ENCODE peak calls at places on chromosomes 5 and 9, in eight cellular contexts. O, M, V, X, U, H, C and W are unnamed samples.

GRCh38 chr9:4921449-4921848 is 63.6 kb upstream of the JAK2 start:
- DNase-seq in O (no peak), M (no peak), V (no peak), X (no peak), U (no peak), H (no peak), C (no peak), W (no peak)

GRCh38 chr9:127662617-127663016 is 44.2 kb upstream of the CFAP157 start:
- DNase-seq in O (no peak), M (no peak), V (no peak), X (no peak), U (no peak), H (no peak), C (no peak), W (no peak)

GRCh38 chr9:137907776-137908175 is 30.2 kb downstream of the CACNA1B start:
- DNase-seq in O (no peak), M (no peak), V (no peak), X (no peak), U (no peak), H (no peak), C (no peak), W (no peak)

GRCh38 chr5:149325166-149325735 is 20.0 kb upstream of the GRPEL2 start:
- DNase-seq in O (no peak), M (no peak), V (no peak), X (no peak), U (no peak), H (no peak), C (peak; percentile 21), W (peak; percentile 65)

GRCh38 chr5:33037101-33037500 is 326.0 kb downstream of the NPR3 start:
- DNase-seq in O (no peak), M (no peak), V (no peak), X (no peak), U (no peak), H (no peak), C (no peak), W (no peak)

GRCh38 chr5:89447027-89447426 is 564.0 kb upstream of the MEF2C start:
- DNase-seq in O (no peak), M (no peak), V (no peak), X (no peak), U (no peak), H (no peak), C (no peak), W (no peak)

GRCh38 chr5:77758141-77758938 is 17.8 kb downstream of the TBCA start:
- DNase-seq in O (no peak), M (no peak), V (no peak), X (no peak), U (no peak), H (no peak), C (no peak), W (no peak)

GRCh38 chr5:38497946-38498345 is 58.5 kb downstream of the LIFR start:
- DNase-seq in O (no peak), M (no peak), V (peak; percentile 11), X (no peak), U (no peak), H (no peak), C (no peak), W (peak; percentile 51)

GRCh38 chr5:162128117-162128516 is 60.5 kb downstream of the GABRG2 start:
- DNase-seq in O (no peak), M (no peak), V (no peak), X (no peak), U (no peak), H (no peak), C (no peak), W (no peak)

GRCh38 chr5:168291281-168291960 is at the start of gene WWC1:
- DNase-seq in O (peak; percentile 84), M (peak; percentile 49), V (peak; percentile 39), X (no peak), U (peak; percentile 95), H (peak; percentile 51), C (no peak), W (no peak)

GRCh38 chr9:38345851-38346755 is 46.4 kb upstream of the ALDH1B1 start:
- DNase-seq in O (no peak), M (no peak), V (no peak), X (no peak), U (no peak), H (no peak), C (no peak), W (no peak)

GRCh38 chr5:148792649-148793048 is 33.8 kb upstream of the ADRB2 start:
- DNase-seq in O (no peak), M (no peak), V (no peak), X (no peak), U (no peak), H (peak; percentile 16), C (no peak), W (no peak)